ENCODE peak calls at places on chromosomes 7 and 10, in four cellular contexts. O is GM23338, G is GM23248, N is AG20443. P is an unnamed sample.

GRCh38 chr10:124827474-124827873 is 25.9 kb downstream of the ABRAXAS2 start:
- DNase-seq in O (peak; percentile 45), G (peak; percentile 61), N (peak; percentile 57), P (peak; percentile 5)

GRCh38 chr7:23467731-23468720 is 2.3 kb downstream of the IGF2BP3 start:
- DNase-seq in O (peak; percentile 81), G (peak; percentile 79), N (no peak), P (peak; percentile 87)

GRCh38 chr7:47461161-47461560 is 120.8 kb downstream of the TNS3 start:
- DNase-seq in O (no peak), G (peak; percentile 62), N (peak; percentile 66), P (no peak)

GRCh38 chr7:42350801-42351200 is 113.8 kb upstream of the GLI3 start:
- DNase-seq in O (no peak), G (peak; percentile 23), N (peak; percentile 21), P (no peak)

GRCh38 chr7:46835556-46835955 is 746.4 kb downstream of the TNS3 start:
- DNase-seq in O (no peak), G (no peak), N (no peak), P (peak; percentile 74)

GRCh38 chr10:122404576-122404975 is 30.1 kb downstream of the PLEKHA1 start:
- DNase-seq in O (no peak), G (no peak), N (no peak), P (no peak)

GRCh38 chr10:56604624-56605023 is 243.6 kb upstream of the ZWINT start:
- DNase-seq in O (no peak), G (no peak), N (no peak), P (no peak)

GRCh38 chr10:66321746-66322145 is 604.1 kb upstream of the LRRTM3 start:
- DNase-seq in O (no peak), G (no peak), N (no peak), P (no peak)

GRCh38 chr10:72133517-72133916 is 45.2 kb upstream of the SPOCK2 start:
- DNase-seq in O (no peak), G (peak; percentile 81), N (peak; percentile 75), P (no peak)

GRCh38 chr7:5634107-5634950 is 147.1 kb downstream of the RNF216 start:
- DNase-seq in O (peak; percentile 83), G (peak; percentile 86), N (peak; percentile 87), P (peak; percentile 94)

GRCh38 chr10:128035557-128035973 is 90.7 kb downstream of the MKI67 start:
- DNase-seq in O (peak; percentile 81), G (peak; percentile 48), N (peak; percentile 83), P (peak; percentile 57)

GRCh38 chr10:96440257-96441125 is 73.2 kb downstream of the TLL2 start:
- DNase-seq in O (no peak), G (no peak), N (no peak), P (no peak)

GRCh38 chr7:84524714-84525694 is 330.4 kb upstream of the SEMA3A start:
- DNase-seq in O (no peak), G (peak; percentile 85), N (peak; percentile 56), P (no peak)

GRCh38 chr10:22823109-22823508 is 104.7 kb upstream of the ARMC3 start:
- DNase-seq in O (no peak), G (peak; percentile 94), N (peak; percentile 68), P (no peak)

GRCh38 chr10:62443866-62444265 is 69.7 kb downstream of the ZNF365 start:
- DNase-seq in O (no peak), G (peak; percentile 72), N (peak; percentile 15), P (peak; percentile 34)

GRCh38 chr7:108448777-108449576 is 7.3 kb downstream of the NRCAM start:
- DNase-seq in O (peak; percentile 52), G (no peak), N (no peak), P (no peak)

GRCh38 chr10:70007116-70007820 is 45.4 kb upstream of the MACROH2A2 start:
- DNase-seq in O (no peak), G (no peak), N (no peak), P (no peak)

GRCh38 chr7:142300689-142301088 is 42.8 kb upstream of the PRSS58 start:
- DNase-seq in O (peak; percentile 90), G (no peak), N (no peak), P (peak; percentile 92)

GRCh38 chr10:49171326-49172140 is 16.7 kb downstream of the TMEM273 start:
- DNase-seq in O (no peak), G (no peak), N (no peak), P (no peak)

GRCh38 chr7:149625339-149625946 is 127.8 kb upstream of the ZNF746 start:
- DNase-seq in O (peak; percentile 89), G (peak; percentile 83), N (peak; percentile 84), P (peak; percentile 66)

GRCh38 chr10:118273662-118274061 is 68.5 kb downstream of the FAM204A start:
- DNase-seq in O (no peak), G (no peak), N (no peak), P (no peak)

GRCh38 chr7:28405662-28406061 is 6.7 kb upstream of the CREB5 start:
- DNase-seq in O (no peak), G (peak; percentile 99), N (peak; percentile 43), P (no peak)

GRCh38 chr7:150890853-150891584 is 38.7 kb downstream of the AOC1 start:
- DNase-seq in O (no peak), G (no peak), N (no peak), P (no peak)